ENCODE peak calls at places on chromosome 21, in ten cellular contexts. One of them, this sample, is unnamed.
A peak's percentile ranks its signal among the peaks of the same experiment; 100 is the strongest.

GRCh38 chr21:37877171-37877570 is 39.1 kb downstream of the KCNJ6 start:
- DNase-seq in osteocyte: no peak
- DNase-seq in cardiac fibroblast: peak; percentile 51
- DNase-seq in PC-9: no peak
- DNase-seq in IMR-90: peak; percentile 70
- DNase-seq in psoas muscle: no peak
- DNase-seq in transverse colon: no peak
- DNase-seq in lung: no peak
- DNase-seq in CD14-positive monocyte: no peak
- DNase-seq in cardiac muscle cell: no peak
- DNase-seq in this sample: no peak

GRCh38 chr21:16522512-16522911 is 792.7 kb downstream of the USP25 start:
- DNase-seq in osteocyte: no peak
- DNase-seq in cardiac fibroblast: peak; percentile 34
- DNase-seq in PC-9: peak; percentile 37
- DNase-seq in IMR-90: peak; percentile 83
- DNase-seq in psoas muscle: no peak
- DNase-seq in transverse colon: no peak
- DNase-seq in lung: no peak
- DNase-seq in CD14-positive monocyte: no peak
- DNase-seq in cardiac muscle cell: no peak
- DNase-seq in this sample: peak; percentile 59

GRCh38 chr21:31248598-31248997 is 95.5 kb downstream of the TIAM1 start:
- DNase-seq in osteocyte: no peak
- DNase-seq in cardiac fibroblast: peak; percentile 82
- DNase-seq in PC-9: no peak
- DNase-seq in IMR-90: peak; percentile 63
- DNase-seq in psoas muscle: peak; percentile 51
- DNase-seq in transverse colon: no peak
- DNase-seq in lung: no peak
- DNase-seq in CD14-positive monocyte: no peak
- DNase-seq in cardiac muscle cell: no peak
- DNase-seq in this sample: no peak

GRCh38 chr21:46153259-46154154 is 1.9 kb downstream of the FTCD start:
- DNase-seq in osteocyte: peak; percentile 84
- DNase-seq in cardiac fibroblast: peak; percentile 49
- DNase-seq in PC-9: no peak
- DNase-seq in IMR-90: no peak
- DNase-seq in psoas muscle: peak; percentile 69
- DNase-seq in transverse colon: peak; percentile 50
- DNase-seq in lung: no peak
- DNase-seq in CD14-positive monocyte: peak; percentile 46
- DNase-seq in cardiac muscle cell: peak; percentile 75
- DNase-seq in this sample: no peak

GRCh38 chr21:41768371-41769042 is 1.7 kb upstream of the RIPK4 start:
- DNase-seq in osteocyte: no peak
- DNase-seq in cardiac fibroblast: peak; percentile 70
- DNase-seq in PC-9: peak; percentile 80
- DNase-seq in IMR-90: peak; percentile 85
- DNase-seq in psoas muscle: no peak
- DNase-seq in transverse colon: peak; percentile 84
- DNase-seq in lung: no peak
- DNase-seq in CD14-positive monocyte: no peak
- DNase-seq in cardiac muscle cell: peak; percentile 66
- DNase-seq in this sample: peak; percentile 27

GRCh38 chr21:36199021-36199420 is 42.4 kb downstream of the DOP1B start:
- DNase-seq in osteocyte: no peak
- DNase-seq in cardiac fibroblast: no peak
- DNase-seq in PC-9: no peak
- DNase-seq in IMR-90: no peak
- DNase-seq in psoas muscle: no peak
- DNase-seq in transverse colon: no peak
- DNase-seq in lung: no peak
- DNase-seq in CD14-positive monocyte: no peak
- DNase-seq in cardiac muscle cell: peak; percentile 26
- DNase-seq in this sample: no peak

GRCh38 chr21:21199342-21200102 is 201.3 kb downstream of the NCAM2 start:
- DNase-seq in osteocyte: no peak
- DNase-seq in cardiac fibroblast: peak; percentile 27
- DNase-seq in PC-9: no peak
- DNase-seq in IMR-90: no peak
- DNase-seq in psoas muscle: no peak
- DNase-seq in transverse colon: no peak
- DNase-seq in lung: no peak
- DNase-seq in CD14-positive monocyte: no peak
- DNase-seq in cardiac muscle cell: no peak
- DNase-seq in this sample: no peak

GRCh38 chr21:37006521-37007291 is at the start of gene RIPPLY3:
- DNase-seq in osteocyte: no peak
- DNase-seq in cardiac fibroblast: peak; percentile 22
- DNase-seq in PC-9: no peak
- DNase-seq in IMR-90: no peak
- DNase-seq in psoas muscle: no peak
- DNase-seq in transverse colon: no peak
- DNase-seq in lung: no peak
- DNase-seq in CD14-positive monocyte: no peak
- DNase-seq in cardiac muscle cell: peak; percentile 37
- DNase-seq in this sample: no peak

GRCh38 chr21:44083631-44084291 is 23.4 kb upstream of the PWP2 start:
- DNase-seq in osteocyte: no peak
- DNase-seq in cardiac fibroblast: no peak
- DNase-seq in PC-9: no peak
- DNase-seq in IMR-90: no peak
- DNase-seq in psoas muscle: no peak
- DNase-seq in transverse colon: no peak
- DNase-seq in lung: no peak
- DNase-seq in CD14-positive monocyte: no peak
- DNase-seq in cardiac muscle cell: no peak
- DNase-seq in this sample: no peak

DNA sequence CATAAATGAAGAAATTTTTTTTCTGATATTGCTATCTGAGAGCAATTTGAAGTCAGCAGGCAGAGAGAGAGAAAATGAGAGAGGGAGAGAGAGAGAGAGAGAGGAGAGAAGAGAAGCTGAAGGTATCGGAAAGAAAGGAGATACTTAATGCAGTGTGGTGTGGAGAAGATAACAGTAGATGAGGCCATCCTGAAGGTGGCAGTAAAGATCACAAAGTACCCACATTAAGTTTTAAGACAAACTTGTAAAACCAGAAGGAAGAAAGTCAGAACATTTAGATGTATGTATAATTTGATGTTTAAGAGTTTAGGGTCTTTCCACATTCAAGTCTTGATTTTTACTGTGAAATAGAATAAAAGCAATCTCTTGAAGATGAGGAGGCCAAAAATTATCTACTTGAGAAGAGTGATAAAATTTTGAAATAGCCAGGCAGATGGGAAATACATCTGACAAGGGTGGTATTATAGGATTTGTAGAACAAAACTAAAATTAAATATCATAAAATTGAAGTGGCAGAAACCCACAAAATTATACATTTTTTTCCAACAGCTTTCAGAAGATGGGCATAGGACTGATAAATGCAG is 1753.4 kb downstream of the MRPL39 start:
- DNase-seq in osteocyte: no peak
- DNase-seq in cardiac fibroblast: peak; percentile 44
- DNase-seq in PC-9: no peak
- DNase-seq in IMR-90: peak; percentile 31
- DNase-seq in psoas muscle: no peak
- DNase-seq in transverse colon: no peak
- DNase-seq in lung: no peak
- DNase-seq in CD14-positive monocyte: no peak
- DNase-seq in cardiac muscle cell: peak; percentile 36
- DNase-seq in this sample: peak; percentile 7
- TF ChIP-seq CTCF in osteocyte: peak; percentile 41
- TF ChIP-seq CTCF in cardiac fibroblast: peak; percentile 27
- TF ChIP-seq CTCF in PC-9: peak; percentile 39
- TF ChIP-seq CTCF in IMR-90: peak; percentile 51
- TF ChIP-seq CTCF in psoas muscle: peak; percentile 16
- TF ChIP-seq CTCF in transverse colon: peak; percentile 20
- TF ChIP-seq CTCF in lung: no peak
- TF ChIP-seq CTCF in CD14-positive monocyte: peak; percentile 30
- TF ChIP-seq CTCF in cardiac muscle cell: peak; percentile 5
- TF ChIP-seq CTCF in this sample: peak; percentile 70

GRCh38 chr21:42830456-42831455 is 48.6 kb downstream of the WDR4 start:
- DNase-seq in osteocyte: peak; percentile 76
- DNase-seq in cardiac fibroblast: no peak
- DNase-seq in PC-9: no peak
- DNase-seq in IMR-90: no peak
- DNase-seq in psoas muscle: no peak
- DNase-seq in transverse colon: no peak
- DNase-seq in lung: no peak
- DNase-seq in CD14-positive monocyte: no peak
- DNase-seq in cardiac muscle cell: no peak
- DNase-seq in this sample: no peak
- TF ChIP-seq CTCF in osteocyte: no peak
- TF ChIP-seq CTCF in cardiac fibroblast: peak; percentile 12
- TF ChIP-seq CTCF in PC-9: no peak
- TF ChIP-seq CTCF in IMR-90: no peak
- TF ChIP-seq CTCF in psoas muscle: no peak
- TF ChIP-seq CTCF in transverse colon: no peak
- TF ChIP-seq CTCF in lung: no peak
- TF ChIP-seq CTCF in CD14-positive monocyte: peak; percentile 13
- TF ChIP-seq CTCF in cardiac muscle cell: no peak
- TF ChIP-seq CTCF in this sample: no peak

GRCh38 chr21:39851219-39851618 is 16.0 kb upstream of the PCP4 start:
- DNase-seq in osteocyte: no peak
- DNase-seq in cardiac fibroblast: no peak
- DNase-seq in PC-9: no peak
- DNase-seq in IMR-90: no peak
- DNase-seq in psoas muscle: no peak
- DNase-seq in transverse colon: no peak
- DNase-seq in lung: no peak
- DNase-seq in CD14-positive monocyte: no peak
- DNase-seq in cardiac muscle cell: no peak
- DNase-seq in this sample: no peak

GRCh38 chr21:39852021-39852721 is 15.1 kb upstream of the PCP4 start:
- DNase-seq in osteocyte: no peak
- DNase-seq in cardiac fibroblast: no peak
- DNase-seq in PC-9: no peak
- DNase-seq in IMR-90: no peak
- DNase-seq in psoas muscle: no peak
- DNase-seq in transverse colon: no peak
- DNase-seq in lung: no peak
- DNase-seq in CD14-positive monocyte: no peak
- DNase-seq in cardiac muscle cell: no peak
- DNase-seq in this sample: no peak

GRCh38 chr21:39850333-39850732 is 16.9 kb upstream of the PCP4 start:
- DNase-seq in osteocyte: no peak
- DNase-seq in cardiac fibroblast: no peak
- DNase-seq in PC-9: no peak
- DNase-seq in IMR-90: no peak
- DNase-seq in psoas muscle: no peak
- DNase-seq in transverse colon: no peak
- DNase-seq in lung: no peak
- DNase-seq in CD14-positive monocyte: no peak
- DNase-seq in cardiac muscle cell: no peak
- DNase-seq in this sample: no peak

GRCh38 chr21:39852726-39853510 is 14.3 kb upstream of the PCP4 start:
- DNase-seq in osteocyte: no peak
- DNase-seq in cardiac fibroblast: no peak
- DNase-seq in PC-9: no peak
- DNase-seq in IMR-90: no peak
- DNase-seq in psoas muscle: no peak
- DNase-seq in transverse colon: no peak
- DNase-seq in lung: no peak
- DNase-seq in CD14-positive monocyte: no peak
- DNase-seq in cardiac muscle cell: no peak
- DNase-seq in this sample: no peak

DNA sequence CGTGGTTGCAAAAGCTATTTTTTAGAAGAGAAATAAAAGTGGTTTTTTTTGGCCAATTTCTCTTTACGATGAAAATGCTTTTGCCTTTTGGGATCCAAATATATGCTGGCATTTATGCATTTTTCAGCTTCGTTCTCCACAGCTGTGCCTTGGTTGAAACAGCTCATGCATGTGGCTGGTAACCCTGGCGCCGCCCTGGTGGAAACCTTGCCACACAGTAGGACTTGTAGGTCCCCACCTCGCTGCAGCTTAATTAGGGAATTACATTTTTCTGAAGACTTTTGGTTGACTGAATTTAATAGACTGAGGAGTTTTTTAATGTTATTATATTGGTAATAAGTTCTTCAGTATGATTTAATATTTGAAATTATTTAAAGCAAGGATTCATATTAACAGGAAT is 12.7 kb upstream of the PCP4 start:
- DNase-seq in osteocyte: no peak
- DNase-seq in cardiac fibroblast: no peak
- DNase-seq in PC-9: no peak
- DNase-seq in IMR-90: no peak
- DNase-seq in psoas muscle: no peak
- DNase-seq in transverse colon: no peak
- DNase-seq in lung: no peak
- DNase-seq in CD14-positive monocyte: no peak
- DNase-seq in cardiac muscle cell: no peak
- DNase-seq in this sample: no peak
- TF ChIP-seq CTCF in osteocyte: no peak
- TF ChIP-seq CTCF in cardiac fibroblast: no peak
- TF ChIP-seq CTCF in PC-9: no peak
- TF ChIP-seq CTCF in IMR-90: no peak
- TF ChIP-seq CTCF in psoas muscle: no peak
- TF ChIP-seq CTCF in transverse colon: no peak
- TF ChIP-seq CTCF in lung: no peak
- TF ChIP-seq CTCF in CD14-positive monocyte: no peak
- TF ChIP-seq CTCF in cardiac muscle cell: no peak
- TF ChIP-seq CTCF in this sample: no peak

GRCh38 chr21:28794341-28794970 is 198.2 kb downstream of the LTN1 start:
- DNase-seq in osteocyte: no peak
- DNase-seq in cardiac fibroblast: peak; percentile 40
- DNase-seq in PC-9: no peak
- DNase-seq in IMR-90: no peak
- DNase-seq in psoas muscle: no peak
- DNase-seq in transverse colon: no peak
- DNase-seq in lung: no peak
- DNase-seq in CD14-positive monocyte: no peak
- DNase-seq in cardiac muscle cell: peak; percentile 4
- DNase-seq in this sample: no peak

GRCh38 chr21:28791595-28792282 is 200.9 kb downstream of the LTN1 start:
- DNase-seq in osteocyte: no peak
- DNase-seq in cardiac fibroblast: no peak
- DNase-seq in PC-9: no peak
- DNase-seq in IMR-90: no peak
- DNase-seq in psoas muscle: no peak
- DNase-seq in transverse colon: no peak
- DNase-seq in lung: no peak
- DNase-seq in CD14-positive monocyte: no peak
- DNase-seq in cardiac muscle cell: no peak
- DNase-seq in this sample: no peak

GRCh38 chr21:28790335-28790734 is 202.3 kb downstream of the LTN1 start:
- DNase-seq in osteocyte: no peak
- DNase-seq in cardiac fibroblast: no peak
- DNase-seq in PC-9: no peak
- DNase-seq in IMR-90: no peak
- DNase-seq in psoas muscle: no peak
- DNase-seq in transverse colon: no peak
- DNase-seq in lung: no peak
- DNase-seq in CD14-positive monocyte: no peak
- DNase-seq in cardiac muscle cell: no peak
- DNase-seq in this sample: no peak

GRCh38 chr21:28795251-28795650 is 197.4 kb downstream of the LTN1 start:
- DNase-seq in osteocyte: no peak
- DNase-seq in cardiac fibroblast: no peak
- DNase-seq in PC-9: no peak
- DNase-seq in IMR-90: no peak
- DNase-seq in psoas muscle: no peak
- DNase-seq in transverse colon: no peak
- DNase-seq in lung: no peak
- DNase-seq in CD14-positive monocyte: no peak
- DNase-seq in cardiac muscle cell: no peak
- DNase-seq in this sample: no peak

GRCh38 chr21:28793043-28793442 is 199.6 kb downstream of the LTN1 start:
- DNase-seq in osteocyte: no peak
- DNase-seq in cardiac fibroblast: peak; percentile 69
- DNase-seq in PC-9: no peak
- DNase-seq in IMR-90: peak; percentile 73
- DNase-seq in psoas muscle: no peak
- DNase-seq in transverse colon: no peak
- DNase-seq in lung: no peak
- DNase-seq in CD14-positive monocyte: no peak
- DNase-seq in cardiac muscle cell: peak; percentile 67
- DNase-seq in this sample: no peak
- TF ChIP-seq CTCF in osteocyte: peak; percentile 59
- TF ChIP-seq CTCF in cardiac fibroblast: peak; percentile 52
- TF ChIP-seq CTCF in PC-9: no peak
- TF ChIP-seq CTCF in IMR-90: peak; percentile 75
- TF ChIP-seq CTCF in psoas muscle: peak; percentile 18
- TF ChIP-seq CTCF in transverse colon: no peak
- TF ChIP-seq CTCF in lung: no peak
- TF ChIP-seq CTCF in CD14-positive monocyte: no peak
- TF ChIP-seq CTCF in cardiac muscle cell: peak; percentile 54
- TF ChIP-seq CTCF in this sample: peak; percentile 72